ENCODE peak calls at places on chromosomes 5 and 9, in ten cellular contexts. O is pancreas; T is HT-29; R is HEK293T; W is amygdala; L is activated CD8-positive, alpha-beta T cell treated with anti-CD3 and anti-CD28 coated beads for 36 hours; V is B cell; A is stimulated activated CD4-positive, alpha-beta T cell treated with anti-CD3 and anti-CD28 coated beads, Interleukin-2, amount 100 ng/mL, for 48 hours; C is colonic mucosa; G is mesendoderm. Q is an unnamed sample.

GRCh38 chr5:172383231-172383802 is 71.0 kb downstream of the SH3PXD2B start:
- DNase-seq in O (no peak), T (peak; percentile 38), R (no peak), W (no peak), L (no peak), V (no peak), A (no peak), C (peak; percentile 50), G (no peak), Q (peak; percentile 10)

GRCh38 chr5:18605186-18605585 is 970.9 kb downstream of the TAF11L14 start:
- DNase-seq in O (no peak), T (no peak), R (no peak), W (no peak), L (no peak), V (no peak), A (no peak), C (no peak), G (peak; percentile 28), Q (no peak)

GRCh38 chr5:112968411-112969106 is 8.0 kb upstream of the DCP2 start:
- DNase-seq in O (no peak), T (no peak), R (no peak), W (no peak), L (no peak), V (no peak), A (no peak), C (no peak), G (peak; percentile 23), Q (peak; percentile 36)

GRCh38 chr9:109117856-109118801 is 1.6 kb downstream of the TMEM245 start:
- DNase-seq in O (no peak), T (peak; percentile 54), R (no peak), W (no peak), L (peak; percentile 81), V (no peak), A (no peak), C (peak; percentile 32), G (no peak), Q (peak; percentile 90)

GRCh38 chr9:92607088-92607487 is 62.8 kb downstream of the IPPK start:
- DNase-seq in O (no peak), T (no peak), R (no peak), W (no peak), L (no peak), V (no peak), A (no peak), C (no peak), G (no peak), Q (peak; percentile 53)

GRCh38 chr9:37039065-37039464 is 5.0 kb upstream of the PAX5 start:
- DNase-seq in O (no peak), T (no peak), R (no peak), W (no peak), L (no peak), V (no peak), A (no peak), C (no peak), G (no peak), Q (no peak)

GRCh38 chr5:131225282-131225974 is 38.4 kb upstream of the CDC42SE2 start:
- DNase-seq in O (no peak), T (no peak), R (no peak), W (no peak), L (no peak), V (no peak), A (no peak), C (no peak), G (no peak), Q (no peak)

GRCh38 chr5:60519372-60519771 is 180.6 kb downstream of the DEPDC1B start:
- DNase-seq in O (no peak), T (no peak), R (no peak), W (no peak), L (no peak), V (no peak), A (no peak), C (no peak), G (no peak), Q (no peak)

GRCh38 chr9:132973713-132974112 is 4.8 kb upstream of the GFI1B start:
- DNase-seq in O (no peak), T (no peak), R (no peak), W (no peak), L (peak; percentile 36), V (no peak), A (no peak), C (no peak), G (peak; percentile 73), Q (no peak)

GRCh38 chr9:125183054-125183453 is 6.5 kb downstream of the PPP6C start:
- DNase-seq in O (no peak), T (no peak), R (no peak), W (no peak), L (no peak), V (no peak), A (no peak), C (no peak), G (no peak), Q (no peak)

GRCh38 chr5:74034738-74035137 is 408.7 kb downstream of the ARHGEF28 start:
- DNase-seq in O (no peak), T (peak; percentile 67), R (no peak), W (peak; percentile 8), L (no peak), V (no peak), A (no peak), C (no peak), G (no peak), Q (peak; percentile 75)